ENCODE peak calls at places on chromosomes 3 and 15, in four cellular contexts. F is OCI-LY7, G is NCI-H748 treated with DMSO at 0.1 percent for 48 hours, Q is sciatic nerve. W is an unnamed sample.

GRCh38 chr15:88657326-88658069 is 18.7 kb downstream of the ISG20 start:
- DNase-seq in F (no peak), G (no peak), Q (peak; percentile 65), W (peak; percentile 55)

GRCh38 chr15:59301527-59301926 is 71.1 kb downstream of the MYO1E start:
- DNase-seq in F (no peak), G (no peak), Q (no peak), W (no peak)

GRCh38 chr15:70071799-70072198 is 25.9 kb downstream of the TLE3 start:
- DNase-seq in F (no peak), G (no peak), Q (no peak), W (no peak)

GRCh38 chr3:11719406-11720219 is 75.9 kb upstream of the VGLL4 start:
- DNase-seq in F (peak; percentile 88), G (peak; percentile 64), Q (peak; percentile 84), W (peak; percentile 74)

GRCh38 chr3:190027116-190027515 is 93.6 kb downstream of the P3H2 start:
- DNase-seq in F (no peak), G (no peak), Q (no peak), W (no peak)

GRCh38 chr3:107271787-107272387 is 105.4 kb upstream of the CCDC54 start:
- DNase-seq in F (peak; percentile 66), G (peak; percentile 36), Q (no peak), W (peak; percentile 41)

GRCh38 chr15:77568960-77569646 is 63.6 kb downstream of the LINGO1 start:
- DNase-seq in F (no peak), G (no peak), Q (no peak), W (peak; percentile 68)

GRCh38 chr3:151459360-151459759 is 1.5 kb downstream of the IGSF10 start:
- DNase-seq in F (no peak), G (no peak), Q (no peak), W (no peak)

GRCh38 chr3:182621435-182622240 is 171.7 kb upstream of the ATP11B start:
- DNase-seq in F (peak; percentile 28), G (no peak), Q (no peak), W (no peak)

GRCh38 chr15:67504796-67505195 is 16.1 kb upstream of the C15orf61 start:
- DNase-seq in F (no peak), G (no peak), Q (no peak), W (no peak)

GRCh38 chr15:62782100-62782791 is 260.3 kb upstream of the TPM1 start:
- DNase-seq in F (peak; percentile 10), G (peak; percentile 4), Q (peak; percentile 84), W (peak; percentile 66)

GRCh38 chr3:5013021-5013906 is 34.0 kb downstream of the BHLHE40 start:
- DNase-seq in F (no peak), G (no peak), Q (no peak), W (peak; percentile 66)

GRCh38 chr3:53518495-53518981 is 24.1 kb downstream of the CACNA1D start:
- DNase-seq in F (no peak), G (no peak), Q (no peak), W (no peak)

GRCh38 chr3:53109190-53109589 is 21.0 kb downstream of the RFT1 start:
- DNase-seq in F (no peak), G (no peak), Q (no peak), W (no peak)

GRCh38 chr3:8328971-8329370 is 172.7 kb upstream of the LMCD1 start:
- DNase-seq in F (no peak), G (peak; percentile 75), Q (no peak), W (peak; percentile 67)

GRCh38 chr3:123336441-123336851 is 112.4 kb downstream of the ADCY5 start:
- DNase-seq in F (no peak), G (no peak), Q (no peak), W (no peak)

GRCh38 chr3:9279959-9280358 is 30.5 kb upstream of the SRGAP3 start:
- DNase-seq in F (no peak), G (peak; percentile 23), Q (no peak), W (no peak)

GRCh38 chr3:46737320-46737719 is 19.7 kb upstream of the PRSS50 start:
- DNase-seq in F (no peak), G (no peak), Q (no peak), W (no peak)

GRCh38 chr15:59556405-59556804 is 55.2 kb upstream of the GCNT3 start:
- DNase-seq in F (no peak), G (no peak), Q (no peak), W (no peak)

GRCh38 chr3:16950845-16951244 is 66.1 kb downstream of the PLCL2 start:
- DNase-seq in F (no peak), G (no peak), Q (no peak), W (no peak)

GRCh38 chr15:34584321-34584668 is 844 bp upstream of the GOLGA8B start:
- DNase-seq in F (peak; percentile 6), G (no peak), Q (no peak), W (no peak)

GRCh38 chr15:69452702-69453513 is at the start of gene RPLP1:
- DNase-seq in F (peak; percentile 98), G (peak; percentile 61), Q (peak; percentile 98), W (peak; percentile 99)

GRCh38 chr15:39400821-39401550 is 179.9 kb upstream of the THBS1 start:
- DNase-seq in F (no peak), G (no peak), Q (no peak), W (no peak)

GRCh38 chr15:81785181-81785580 is 260.6 kb downstream of the MEX3B start:
- DNase-seq in F (no peak), G (no peak), Q (no peak), W (no peak)

GRCh38 chr15:98823012-98823458 is 174.7 kb downstream of the IGF1R start:
- DNase-seq in F (no peak), G (no peak), Q (no peak), W (peak; percentile 81)

GRCh38 chr15:31111091-31111647 is 9.6 kb upstream of the TRPM1 start:
- DNase-seq in F (no peak), G (no peak), Q (no peak), W (no peak)

GRCh38 chr3:147757919-147758318 is 348.8 kb downstream of the ZIC1 start:
- DNase-seq in F (no peak), G (no peak), Q (no peak), W (no peak)

GRCh38 chr3:51942603-51943450 is 664 bp downstream of the PARP3 start:
- DNase-seq in F (peak; percentile 48), G (no peak), Q (peak; percentile 73), W (no peak)

GRCh38 chr3:169764164-169764452 is 752 bp downstream of the TERC start:
- DNase-seq in F (peak; percentile 35), G (no peak), Q (no peak), W (peak; percentile 85)

GRCh38 chr3:65438096-65438495 is 600.6 kb downstream of the MAGI1 start:
- DNase-seq in F (no peak), G (no peak), Q (no peak), W (no peak)

GRCh38 chr3:126816956-126817777 is 113.1 kb downstream of the CHCHD6 start:
- DNase-seq in F (no peak), G (no peak), Q (no peak), W (no peak)

GRCh38 chr3:12706504-12707253 is 42.8 kb upstream of the RAF1 start:
- DNase-seq in F (peak; percentile 88), G (peak; percentile 42), Q (peak; percentile 65), W (peak; percentile 85)

GRCh38 chr3:147313513-147313912 is 92.8 kb downstream of the ZIC4 start:
- DNase-seq in F (no peak), G (no peak), Q (no peak), W (no peak)

GRCh38 chr3:2944628-2945027 is 165.5 kb downstream of the IL5RA start:
- DNase-seq in F (no peak), G (no peak), Q (no peak), W (no peak)

GRCh38 chr15:69501456-69501855 is 48.8 kb downstream of the RPLP1 start:
- DNase-seq in F (no peak), G (no peak), Q (no peak), W (no peak)